ENCODE peak calls at places on chromosome 18, in ten cellular contexts. P is colonic mucosa, D is lower lobe of right lung, T is fibroblast of lung, G is HCT116, M is psoas muscle, N is spleen, B is PC-3, W is left ventricle myocardium inferior, Y is ovary. K is an unnamed sample.

GRCh38 chr18:38790303-38790702 is 1224.7 kb upstream of the CELF4 start:
- DNase-seq in P (no peak), D (no peak), T (no peak), G (no peak), M (no peak), N (no peak), B (peak; percentile 1), W (no peak), Y (no peak), K (no peak)

GRCh38 chr18:36130883-36131653 is 1.4 kb downstream of the ELP2 start:
- DNase-seq in P (no peak), D (no peak), T (no peak), G (no peak), M (no peak), N (peak; percentile 82), B (no peak), W (no peak), Y (no peak), K (no peak)

GRCh38 chr18:74050807-74051206 is 96.8 kb downstream of the FBXO15 start:
- DNase-seq in P (no peak), D (no peak), T (no peak), G (no peak), M (no peak), N (no peak), B (no peak), W (no peak), Y (no peak), K (no peak)

GRCh38 chr18:79572848-79573451 is 106.7 kb upstream of the CTDP1 start:
- DNase-seq in P (no peak), D (no peak), T (no peak), G (no peak), M (no peak), N (peak; percentile 13), B (no peak), W (no peak), Y (no peak), K (no peak)

GRCh38 chr18:29840101-29840500 is 1202.4 kb downstream of the DSC3 start:
- DNase-seq in P (no peak), D (no peak), T (peak; percentile 39), G (peak; percentile 42), M (no peak), N (no peak), B (peak; percentile 79), W (no peak), Y (no peak), K (no peak)

GRCh38 chr18:68417826-68418225 is 297.1 kb downstream of the TMX3 start:
- DNase-seq in P (no peak), D (no peak), T (peak; percentile 62), G (no peak), M (no peak), N (no peak), B (no peak), W (no peak), Y (no peak), K (no peak)

GRCh38 chr18:75267643-75268184 is 57.1 kb downstream of the TSHZ1 start:
- DNase-seq in P (no peak), D (no peak), T (no peak), G (no peak), M (no peak), N (no peak), B (no peak), W (no peak), Y (no peak), K (no peak)

GRCh38 chr18:78662879-78663278 is 316.7 kb upstream of the SALL3 start:
- DNase-seq in P (no peak), D (no peak), T (no peak), G (no peak), M (no peak), N (no peak), B (no peak), W (no peak), Y (no peak), K (no peak)

GRCh38 chr18:79524181-79525078 is 128.7 kb downstream of the NFATC1 start:
- DNase-seq in P (no peak), D (peak; percentile 48), T (no peak), G (no peak), M (no peak), N (peak; percentile 89), B (no peak), W (no peak), Y (peak; percentile 33), K (peak; percentile 12)

GRCh38 chr18:7601249-7601620 is 34.1 kb downstream of the PTPRM start:
- DNase-seq in P (no peak), D (no peak), T (no peak), G (no peak), M (no peak), N (no peak), B (peak; percentile 70), W (no peak), Y (no peak), K (no peak)

GRCh38 chr18:46260879-46261143 is 156.6 kb downstream of the HAUS1 start:
- DNase-seq in P (no peak), D (no peak), T (peak; percentile 50), G (no peak), M (no peak), N (no peak), B (peak; percentile 48), W (no peak), Y (no peak), K (no peak)
- H3K4me1 ChIP-seq in P (no peaks in the 10 kb centered on the region), D (peaks cover 21% of the 10 kb centered on the region), T (peaks cover 16% of the 10 kb centered on the region), G (no peaks in the 10 kb centered on the region), M (peaks cover 55% of the 10 kb centered on the region), N (no peaks in the 10 kb centered on the region), B (peaks cover 19% of the 10 kb centered on the region), W (peaks cover 81% of the 10 kb centered on the region), Y (peaks cover 3% of the 10 kb centered on the region), K (no peaks in the 10 kb centered on the region)

GRCh38 chr18:9136315-9137141 is at the start of gene ANKRD12:
- DNase-seq in P (peak; percentile 97), D (peak; percentile 99), T (peak; percentile 96), G (peak; percentile 89), M (peak; percentile 97), N (peak; percentile 100), B (peak; percentile 98), W (peak; percentile 98), Y (peak; percentile 97), K (peak; percentile 97)

GRCh38 chr18:9140984-9141383 is 4.4 kb downstream of the ANKRD12 start:
- DNase-seq in P (no peak), D (no peak), T (no peak), G (no peak), M (no peak), N (no peak), B (no peak), W (no peak), Y (no peak), K (no peak)

GRCh38 chr18:9139400-9140039 is 2.9 kb downstream of the ANKRD12 start:
- DNase-seq in P (no peak), D (no peak), T (no peak), G (no peak), M (no peak), N (no peak), B (no peak), W (no peak), Y (no peak), K (no peak)

GRCh38 chr18:9137168-9138066 is 836 bp downstream of the ANKRD12 start:
- DNase-seq in P (peak; percentile 54), D (peak; percentile 80), T (peak; percentile 79), G (peak; percentile 22), M (peak; percentile 71), N (peak; percentile 94), B (peak; percentile 72), W (peak; percentile 71), Y (peak; percentile 81), K (peak; percentile 68)

DNA sequence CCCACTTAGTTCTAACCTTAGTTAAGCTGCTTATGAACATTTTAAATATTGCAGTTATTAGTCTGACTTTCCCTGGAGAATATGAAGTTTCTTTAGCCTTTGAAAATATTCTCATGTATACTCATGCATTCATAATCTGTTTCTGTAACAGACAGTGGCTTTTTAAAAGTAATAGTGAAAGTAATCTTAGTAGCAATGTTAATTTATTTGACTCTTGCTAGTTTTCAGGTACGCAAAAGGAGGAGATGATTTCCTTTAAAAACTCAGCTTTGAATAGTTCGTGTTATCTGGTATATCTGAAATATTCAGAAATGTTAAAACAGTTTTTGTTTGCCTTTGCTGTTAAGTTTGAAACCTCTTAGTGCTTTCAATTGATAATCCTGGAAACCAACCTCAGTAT is 3.8 kb downstream of the ANKRD12 start:
- DNase-seq in P (no peak), D (no peak), T (no peak), G (no peak), M (no peak), N (no peak), B (no peak), W (no peak), Y (no peak), K (no peak)
- H3K27ac ChIP-seq in P (no peak overlapping the region), D (no peak overlapping the region), T (no peak overlapping the region), G (no peak overlapping the region), M (peak overlapping the region; percentile 99), N (peak overlapping the region; percentile 4), B (no peak overlapping the region), W (peak overlapping the region; percentile 99), Y (no peak overlapping the region), K (no peak overlapping the region)

DNA sequence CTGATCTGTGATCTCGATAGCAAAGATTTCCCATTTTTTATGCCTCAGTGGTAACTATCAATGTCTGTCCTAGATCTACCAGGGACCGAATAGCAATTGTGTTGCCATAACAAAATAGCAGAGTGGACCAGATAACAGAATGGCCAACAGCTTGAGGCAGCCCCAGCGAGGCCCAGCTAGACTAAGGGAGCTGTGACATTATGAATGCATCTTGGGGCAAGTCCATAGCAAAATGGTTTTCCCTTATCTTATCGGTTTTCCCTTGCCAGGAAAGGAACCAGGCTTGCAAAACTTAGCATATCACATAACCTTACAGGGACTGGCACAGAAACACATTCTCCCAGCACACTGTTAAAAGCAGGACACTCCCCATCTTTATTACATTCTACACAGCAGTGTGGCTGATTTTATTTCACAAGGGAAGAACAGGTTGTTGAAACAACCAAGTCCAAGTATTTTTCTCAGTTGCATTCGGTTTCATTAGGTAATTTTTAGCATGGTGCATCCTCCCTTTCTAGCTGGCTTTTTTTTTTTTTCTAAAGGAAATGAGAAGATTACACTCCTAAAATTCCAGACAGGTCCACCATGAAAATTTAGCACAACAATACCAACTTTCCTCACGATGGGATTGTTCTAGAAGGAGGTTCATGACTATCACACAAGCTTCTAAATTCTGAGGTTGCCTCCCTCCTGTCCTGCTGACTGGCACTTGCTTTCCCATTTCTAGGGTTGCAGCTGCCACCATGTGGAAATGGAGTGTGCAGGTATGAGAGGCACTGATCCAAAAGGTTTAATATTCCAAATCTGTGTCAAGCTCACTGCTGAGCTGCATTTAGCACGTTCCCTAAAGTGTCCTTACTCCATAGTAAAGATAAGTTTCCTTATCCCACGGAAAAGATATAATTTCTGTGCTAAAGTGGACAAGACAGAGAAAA is 97.0 kb upstream of the SLC35G4 start:
- DNase-seq in P (no peak), D (no peak), T (peak; percentile 27), G (no peak), M (no peak), N (no peak), B (peak; percentile 23), W (no peak), Y (no peak), K (no peak)
- TF ChIP-seq CTCF in P (no peak), D (no peak), T (peak; percentile 18), G (no peak), M (peak; percentile 48), N (no peak), B (peak; percentile 48), W (peak; percentile 42), Y (no peak), K (no peak)

DNA sequence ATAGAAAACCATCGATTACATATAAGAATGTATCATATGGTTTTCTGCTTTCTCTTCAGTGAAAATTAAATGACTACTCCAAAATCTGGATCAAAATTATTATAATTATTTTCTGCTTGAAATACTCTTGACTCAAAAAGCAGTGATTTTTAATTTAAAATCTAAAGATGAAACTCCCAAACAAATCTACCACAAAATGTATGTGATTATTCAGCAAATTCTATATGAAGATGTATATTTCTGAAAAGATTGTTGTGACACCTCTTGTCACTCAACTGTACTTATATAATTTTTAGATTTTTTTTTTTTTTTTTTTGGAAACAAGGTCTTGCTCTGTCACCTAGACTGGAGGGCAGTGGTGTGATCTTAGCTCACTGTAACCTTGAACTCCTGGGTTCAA is 98.6 kb downstream of the MTCL1 start:
- DNase-seq in P (no peak), D (no peak), T (no peak), G (no peak), M (no peak), N (no peak), B (no peak), W (no peak), Y (no peak), K (no peak)
- H3K4me1 ChIP-seq in P (peaks cover 4% of the 10 kb centered on the region), D (no peaks in the 10 kb centered on the region), T (peaks cover 31% of the 10 kb centered on the region), G (peaks cover 31% of the 10 kb centered on the region), M (peaks cover 15% of the 10 kb centered on the region), N (no peaks in the 10 kb centered on the region), B (peaks cover 33% of the 10 kb centered on the region), W (peaks cover 8% of the 10 kb centered on the region), Y (peaks cover 2% of the 10 kb centered on the region), K (no peaks in the 10 kb centered on the region)